ENCODE peak calls at places on chromosome 14, in five cellular contexts. P is A549, S is IMR-90, V is uterus, R is body of pancreas. N is an unnamed sample.

GRCh38 chr14:32470161-32470705 is 141.1 kb downstream of the AKAP6 start:
- DNase-seq in S (peak; percentile 54), V (no peak), R (no peak), P (no peak), N (no peak)

GRCh38 chr14:105069887-105070759 is 4.9 kb upstream of the GPR132 start:
- DNase-seq in R (no peak), P (no peak), S (peak; percentile 33), V (no peak), N (peak; percentile 86)

GRCh38 chr14:48546996-48547395 is 871.6 kb upstream of the MDGA2 start:
- DNase-seq in V (no peak), R (no peak), P (no peak), S (peak; percentile 11), N (no peak)

GRCh38 chr14:81766597-81766996 is 232.9 kb upstream of the SEL1L start:
- DNase-seq in S (no peak), P (no peak), R (no peak), V (no peak), N (no peak)

GRCh38 chr14:47300801-47301200 is 374.6 kb downstream of the MDGA2 start:
- DNase-seq in R (no peak), S (no peak), P (no peak), V (no peak), N (no peak)

GRCh38 chr14:91418387-91419043 is 895 bp upstream of the CCDC88C start:
- DNase-seq in P (peak; percentile 52), R (peak; percentile 59), S (peak; percentile 17), V (peak; percentile 45), N (peak; percentile 94)

GRCh38 chr14:64040044-64040443 is 187.2 kb downstream of the SYNE2 start:
- DNase-seq in V (no peak), R (no peak), P (no peak), S (peak; percentile 44), N (no peak)

GRCh38 chr14:105325303-105325702 is 10.8 kb downstream of the PACS2 start:
- DNase-seq in R (no peak), P (no peak), S (no peak), V (no peak), N (no peak)

GRCh38 chr14:39372656-39373055 is 59.6 kb downstream of the FBXO33 start:
- DNase-seq in S (peak; percentile 67), V (no peak), R (no peak), P (no peak), N (no peak)

GRCh38 chr14:64421166-64421565 is 33.0 kb downstream of the MTHFD1 start:
- DNase-seq in P (no peak), S (peak; percentile 73), R (no peak), V (no peak), N (no peak)

GRCh38 chr14:20539906-20540305 is 20.9 kb downstream of the RNASE9 start:
- DNase-seq in V (no peak), P (no peak), R (no peak), S (no peak), N (no peak)

GRCh38 chr14:104358528-104359300 is 220.3 kb downstream of the KIF26A start:
- DNase-seq in V (no peak), R (peak; percentile 8), P (no peak), S (no peak), N (no peak)

GRCh38 chr14:93319958-93320357 is 12.9 kb downstream of the BTBD7 start:
- DNase-seq in R (no peak), V (no peak), P (no peak), S (no peak), N (no peak)

GRCh38 chr14:71403673-71404072 is 496.4 kb downstream of the PCNX1 start:
- DNase-seq in V (no peak), S (peak; percentile 44), R (no peak), P (no peak), N (no peak)

GRCh38 chr14:90388437-90388836 is 8.4 kb upstream of the CALM1 start:
- DNase-seq in P (peak; percentile 52), S (peak; percentile 90), R (peak; percentile 70), V (no peak), N (no peak)

GRCh38 chr14:72883963-72884362 is 9.9 kb downstream of the DPF3 start:
- DNase-seq in P (no peak), R (no peak), V (no peak), S (peak; percentile 55), N (no peak)

GRCh38 chr14:86935241-86935640 is 1057.7 kb downstream of the GALC start:
- DNase-seq in S (peak; percentile 61), V (no peak), R (no peak), P (no peak), N (no peak)

GRCh38 chr14:101196795-101197590 is 293.5 kb upstream of the RTL1 start:
- DNase-seq in P (no peak), V (peak; percentile 71), S (no peak), R (peak; percentile 5), N (peak; percentile 55)

GRCh38 chr14:101174980-101175606 is 271.6 kb upstream of the RTL1 start:
- DNase-seq in S (no peak), P (no peak), V (peak; percentile 16), R (peak; percentile 32), N (peak; percentile 62)

GRCh38 chr14:105148604-105149145 is 19.9 kb downstream of the JAG2 start:
- DNase-seq in S (no peak), V (no peak), P (no peak), R (no peak), N (peak; percentile 57)

GRCh38 chr14:33806905-33807304 is 144.0 kb downstream of the EGLN3 start:
- DNase-seq in R (no peak), P (no peak), S (no peak), V (no peak), N (no peak)

GRCh38 chr14:54722791-54723432 is 156.0 kb downstream of the SAMD4A start:
- DNase-seq in R (no peak), S (peak; percentile 36), V (no peak), P (peak; percentile 31), N (no peak)

GRCh38 chr14:97185186-97185585 is 388.0 kb downstream of the VRK1 start:
- DNase-seq in S (no peak), P (no peak), V (no peak), R (no peak), N (no peak)

GRCh38 chr14:68961781-68962584 is 17.1 kb downstream of the ACTN1 start:
- DNase-seq in S (peak; percentile 85), R (peak; percentile 74), V (peak; percentile 80), P (no peak), N (peak; percentile 61)

GRCh38 chr14:88424573-88424972 is 39.1 kb downstream of the SPATA7 start:
- DNase-seq in R (no peak), V (no peak), S (peak; percentile 52), P (no peak), N (no peak)

GRCh38 chr14:53850714-53851296 is 105.8 kb downstream of the BMP4 start:
- DNase-seq in P (peak; percentile 28), R (no peak), S (peak; percentile 39), V (no peak), N (no peak)

GRCh38 chr14:50762001-50762930 is 68.7 kb downstream of the NIN start:
- DNase-seq in R (no peak), S (peak; percentile 94), V (no peak), P (no peak), N (no peak)

GRCh38 chr14:30525833-30526232 is 33.1 kb upstream of the G2E3 start:
- DNase-seq in R (no peak), S (peak; percentile 14), P (no peak), V (no peak), N (no peak)

GRCh38 chr14:92930737-92931602 is 8.0 kb downstream of the CHGA start:
- DNase-seq in R (no peak), P (no peak), S (no peak), V (no peak), N (no peak)

GRCh38 chr14:55600784-55601561 is 21.0 kb downstream of the KTN1 start:
- DNase-seq in S (peak; percentile 66), R (no peak), V (no peak), P (no peak), N (no peak)

GRCh38 chr14:72830356-72830755 is 63.5 kb downstream of the DPF3 start:
- DNase-seq in S (no peak), P (no peak), R (no peak), V (no peak), N (no peak)

GRCh38 chr14:55721353-55721752 is 141.3 kb downstream of the KTN1 start:
- DNase-seq in R (peak; percentile 39), S (peak; percentile 88), P (no peak), V (no peak), N (no peak)

GRCh38 chr14:24681056-24681455 is 47.1 kb upstream of the GZMB start:
- DNase-seq in P (no peak), S (no peak), V (no peak), R (no peak), N (no peak)

GRCh38 chr14:68892961-68893360 is 86.1 kb downstream of the ACTN1 start:
- DNase-seq in S (no peak), R (no peak), V (no peak), P (no peak), N (no peak)

GRCh38 chr14:100071545-100071944 is 6.3 kb downstream of the EVL start:
- DNase-seq in S (no peak), V (no peak), P (no peak), R (no peak), N (no peak)
- H3K4me3 ChIP-seq in S (no peak overlapping the region), V (no peak overlapping the region), P (no peak overlapping the region), R (no peak overlapping the region), N (no peak overlapping the region)

GRCh38 chr14:35387209-35387608 is 17.3 kb downstream of the NFKBIA start:
- DNase-seq in R (no peak), S (no peak), V (no peak), P (no peak), N (no peak)
- H3K27ac ChIP-seq in R (no peak overlapping the region), S (no peak overlapping the region), V (no peak overlapping the region), P (peak overlapping the region; percentile 97), N (no peak overlapping the region)

DNA sequence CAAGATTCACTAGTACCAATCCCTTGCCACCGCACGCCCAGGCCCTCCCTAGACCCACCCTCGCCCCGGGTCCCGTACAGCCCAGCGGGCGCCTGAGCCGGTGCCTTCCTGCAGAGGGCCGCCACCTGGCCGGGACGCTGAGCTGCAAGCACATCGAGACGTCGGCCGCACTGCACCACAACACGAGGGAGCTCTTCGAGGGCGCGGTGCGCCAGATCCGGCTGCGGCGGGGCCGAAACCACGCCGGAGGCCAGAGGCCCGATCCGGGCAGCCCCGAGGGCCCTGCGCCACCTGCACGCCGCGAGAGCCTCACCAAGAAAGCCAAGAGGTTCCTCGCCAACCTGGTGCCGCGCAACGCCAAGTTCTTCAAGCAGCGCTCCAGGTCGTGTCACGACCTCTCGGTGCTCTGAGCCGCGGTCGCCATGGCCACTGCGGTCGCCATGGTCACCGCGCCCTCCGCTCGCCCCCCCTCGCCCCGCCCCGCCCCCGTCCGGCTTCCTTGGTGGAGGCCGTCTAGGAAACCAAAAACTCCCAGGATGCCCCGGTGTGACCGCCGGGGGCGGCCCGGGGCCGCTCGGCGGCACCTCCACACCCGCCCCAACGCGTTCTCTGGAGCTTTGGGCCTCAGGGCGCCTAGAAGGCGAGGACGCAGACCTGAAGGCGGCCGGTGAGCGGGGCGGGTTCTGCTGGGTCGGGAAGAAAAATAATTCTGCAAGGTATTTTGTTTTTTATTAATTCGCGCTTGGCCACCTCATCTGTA is 3.7 kb downstream of the REM2 start:
- DNase-seq in P (peak; percentile 66), V (peak; percentile 76), R (peak; percentile 83), S (peak; percentile 13), N (peak; percentile 94)
- TF ChIP-seq POLR2A in P (peak; percentile 65), V (peak; percentile 35), R (peak; percentile 74), S (no peak), N (no peak)

GRCh38 chr14:61160798-61161197 is 120.3 kb downstream of the TMEM30B start:
- DNase-seq in R (no peak), V (no peak), S (no peak), P (no peak), N (no peak)
- H3K4me3 ChIP-seq in R (no peak overlapping the region), V (no peak overlapping the region), S (no peak overlapping the region), P (no peak overlapping the region), N (no peak overlapping the region)

N was measured in spleen.